ENCODE peak calls at places on chromosomes 12 and 14, in four cellular contexts. T, Y, O and E are unnamed samples.

GRCh38 chr14:104291123-104292000 is 153.0 kb downstream of the KIF26A start:
- DNase-seq in T (no peak), Y (no peak), O (no peak), E (no peak)

GRCh38 chr12:120254809-120255208 is 10.7 kb downstream of the PXN start:
- DNase-seq in T (no peak), Y (no peak), O (no peak), E (no peak)

GRCh38 chr12:54068423-54069070 is 14.9 kb downstream of the HOXC4 start:
- DNase-seq in T (no peak), Y (no peak), O (no peak), E (no peak)

GRCh38 chr12:122753213-122753571 is 568 bp downstream of the DENR start:
- DNase-seq in T (no peak), Y (no peak), O (no peak), E (no peak)

GRCh38 chr14:94575730-94576585 is 5.3 kb upstream of the SERPINA5 start:
- DNase-seq in T (no peak), Y (no peak), O (no peak), E (no peak)

GRCh38 chr14:83779266-83779665 is 1750.7 kb upstream of the FLRT2 start:
- DNase-seq in T (no peak), Y (no peak), O (no peak), E (no peak)

GRCh38 chr12:127287256-127287655 is 979.7 kb upstream of the TMEM132C start:
- DNase-seq in T (no peak), Y (no peak), O (no peak), E (no peak)

GRCh38 chr12:98594050-98594853 is 766 bp downstream of the SLC25A3 start:
- DNase-seq in T (no peak), Y (peak), O (no peak), E (peak)

GRCh38 chr12:122896662-122897061 is 738 bp upstream of the VPS37B start:
- DNase-seq in T (no peak), Y (no peak), O (no peak), E (no peak)

GRCh38 chr12:89211456-89211855 is 140.8 kb downstream of the DUSP6 start:
- DNase-seq in T (no peak), Y (no peak), O (no peak), E (no peak)

GRCh38 chr14:64688801-64689200 is 15.4 kb upstream of the PLEKHG3 start:
- DNase-seq in T (peak), Y (no peak), O (no peak), E (no peak)

GRCh38 chr12:54009171-54010052 is 627 bp downstream of the HOXC8 start:
- DNase-seq in T (no peak), Y (no peak), O (no peak), E (peak)

GRCh38 chr12:52434760-52435530 is 774 bp upstream of the KRT75 start:
- DNase-seq in T (no peak), Y (no peak), O (no peak), E (no peak)

GRCh38 chr12:56219840-56220239 is 1.9 kb downstream of the RNF41 start:
- DNase-seq in T (no peak), Y (no peak), O (no peak), E (no peak)

GRCh38 chr14:21215879-21216251 is 53.4 kb downstream of the HNRNPC start:
- DNase-seq in T (peak), Y (no peak), O (no peak), E (no peak)

GRCh38 chr12:52321433-52321832 is 235 bp upstream of the KRT83 start:
- DNase-seq in T (no peak), Y (no peak), O (peak), E (no peak)

GRCh38 chr12:100141998-100142850 is 450 bp downstream of the BLTP3B start:
- DNase-seq in T (peak), Y (no peak), O (peak), E (peak)

GRCh38 chr12:62933220-62933870 is 1.6 kb downstream of the PPM1H start:
- DNase-seq in T (no peak), Y (no peak), O (peak), E (peak)

GRCh38 chr12:105738036-105738435 is 400.7 kb downstream of the NUAK1 start:
- DNase-seq in T (no peak), Y (no peak), O (no peak), E (no peak)

GRCh38 chr12:11801643-11802042 is 152.2 kb downstream of the ETV6 start:
- DNase-seq in T (no peak), Y (no peak), O (no peak), E (no peak)

GRCh38 chr12:26277511-26278246 is 82.3 kb downstream of the SSPN start:
- DNase-seq in T (no peak), Y (no peak), O (no peak), E (no peak)

GRCh38 chr12:49111206-49111605 is 559 bp upstream of the LMBR1L start:
- DNase-seq in T (no peak), Y (no peak), O (no peak), E (no peak)

GRCh38 chr12:115922952-115923564 is 354.4 kb downstream of the MED13L start:
- DNase-seq in T (no peak), Y (no peak), O (no peak), E (no peak)

GRCh38 chr12:38934696-38935095 is 29.3 kb upstream of the CPNE8 start:
- DNase-seq in T (no peak), Y (no peak), O (no peak), E (no peak)

GRCh38 chr12:2129076-2129475 is 76.3 kb downstream of the CACNA1C start:
- DNase-seq in T (no peak), Y (no peak), O (no peak), E (no peak)

GRCh38 chr14:100824156-100824555 is 1.8 kb upstream of the MEG3 start:
- DNase-seq in T (no peak), Y (no peak), O (peak), E (no peak)

GRCh38 chr12:53058674-53059433 is 9.0 kb downstream of the TNS2 start:
- DNase-seq in T (no peak), Y (no peak), O (no peak), E (no peak)

GRCh38 chr12:100554608-100555077 is 18.8 kb upstream of the GAS2L3 start:
- DNase-seq in T (no peak), Y (no peak), O (peak), E (peak)

GRCh38 chr12:65803253-65803652 is 21.0 kb upstream of the HMGA2 start:
- DNase-seq in T (no peak), Y (no peak), O (no peak), E (no peak)

GRCh38 chr14:21997300-21997699 is 323.7 kb upstream of the OR4E1 start:
- DNase-seq in T (peak), Y (no peak), O (no peak), E (peak)

GRCh38 chr14:24367506-24368214 is at the start of gene NFATC4:
- DNase-seq in T (peak), Y (no peak), O (peak), E (peak)

GRCh38 chr12:4220489-4220888 is 53.1 kb upstream of the CCND2 start:
- DNase-seq in T (no peak), Y (no peak), O (no peak), E (no peak)

GRCh38 chr12:118059645-118060275 is 1.2 kb downstream of the WSB2 start:
- DNase-seq in T (no peak), Y (no peak), O (no peak), E (no peak)

GRCh38 chr14:85911044-85911443 is 381.1 kb downstream of the FLRT2 start:
- DNase-seq in T (no peak), Y (no peak), O (no peak), E (no peak)

GRCh38 chr12:52280796-52281560 is 6.5 kb downstream of the KRT86 start:
- DNase-seq in T (no peak), Y (no peak), O (no peak), E (peak)